ENCODE peak calls at places on chromosome 4, in nine cellular contexts. G, K, M, I, P, D, V, B and R are unnamed samples.

GRCh38 chr4:151730003-151730559 is 30.7 kb downstream of the GATB start:
- DNase-seq in G (no peak), K (no peak), M (peak; percentile 60), I (peak; percentile 72), P (no peak), D (no peak), V (no peak), B (no peak), R (no peak)

GRCh38 chr4:139887962-139888735 is 222.5 kb downstream of the MGST2 start:
- DNase-seq in G (no peak), K (no peak), M (no peak), I (no peak), P (peak; percentile 50), D (peak; percentile 31), V (no peak), B (peak; percentile 33), R (no peak)

GRCh38 chr4:38753021-38753806 is 29.6 kb downstream of the TLR10 start:
- DNase-seq in G (no peak), K (no peak), M (peak; percentile 20), I (no peak), P (peak; percentile 6), D (no peak), V (no peak), B (peak; percentile 47), R (no peak)

GRCh38 chr4:2662598-2662997 is 93.5 kb downstream of the TNIP2 start:
- DNase-seq in G (no peak), K (no peak), M (no peak), I (no peak), P (no peak), D (no peak), V (no peak), B (no peak), R (no peak)

GRCh38 chr4:37890501-37891220 is at the start of gene TBC1D1:
- DNase-seq in G (peak; percentile 77), K (no peak), M (peak; percentile 13), I (peak; percentile 66), P (no peak), D (peak; percentile 72), V (peak; percentile 15), B (peak; percentile 75), R (peak; percentile 3)

GRCh38 chr4:5812506-5813229 is 80.2 kb downstream of the CRMP1 start:
- DNase-seq in G (peak; percentile 73), K (no peak), M (peak; percentile 57), I (peak; percentile 66), P (peak; percentile 33), D (peak; percentile 69), V (no peak), B (peak; percentile 66), R (no peak)

GRCh38 chr4:114015444-114015899 is 36.0 kb upstream of the ARSJ start:
- DNase-seq in G (no peak), K (no peak), M (no peak), I (no peak), P (no peak), D (no peak), V (no peak), B (no peak), R (no peak)

GRCh38 chr4:181687116-181687515 is 556.1 kb upstream of the TENM3 start:
- DNase-seq in G (no peak), K (no peak), M (no peak), I (no peak), P (no peak), D (no peak), V (no peak), B (no peak), R (no peak)

GRCh38 chr4:33386761-33387160 is 2666.6 kb downstream of the PCDH7 start:
- DNase-seq in G (no peak), K (no peak), M (no peak), I (no peak), P (no peak), D (peak; percentile 4), V (no peak), B (no peak), R (no peak)

GRCh38 chr4:71941001-71941400 is 90.8 kb upstream of the NPFFR2 start:
- DNase-seq in G (peak; percentile 8), K (no peak), M (no peak), I (peak; percentile 37), P (peak; percentile 6), D (peak; percentile 11), V (no peak), B (peak; percentile 6), R (no peak)

GRCh38 chr4:140071806-140072205 is 82.2 kb downstream of the MAML3 start:
- DNase-seq in G (peak; percentile 45), K (peak; percentile 69), M (no peak), I (peak; percentile 50), P (no peak), D (peak; percentile 36), V (peak; percentile 42), B (no peak), R (peak; percentile 47)

GRCh38 chr4:102620697-102621497 is 119.7 kb downstream of the NFKB1 start:
- DNase-seq in G (peak; percentile 38), K (no peak), M (peak; percentile 32), I (peak; percentile 95), P (peak; percentile 39), D (peak; percentile 32), V (no peak), B (peak; percentile 88), R (no peak)

GRCh38 chr4:25856756-25857155 is 6.0 kb downstream of the SEL1L3 start:
- DNase-seq in G (no peak), K (no peak), M (no peak), I (no peak), P (no peak), D (no peak), V (no peak), B (no peak), R (no peak)

GRCh38 chr4:6873792-6874461 is 35.7 kb upstream of the TBC1D14 start:
- DNase-seq in G (peak; percentile 75), K (peak; percentile 75), M (no peak), I (peak; percentile 73), P (peak; percentile 25), D (peak; percentile 71), V (peak; percentile 69), B (peak; percentile 76), R (peak; percentile 72)

GRCh38 chr4:180717451-180717850 is 1525.8 kb upstream of the TENM3 start:
- DNase-seq in G (no peak), K (no peak), M (no peak), I (no peak), P (no peak), D (no peak), V (no peak), B (no peak), R (no peak)

GRCh38 chr4:169270810-169271691 is at the start of gene SH3RF1:
- DNase-seq in G (peak; percentile 89), K (peak; percentile 60), M (peak; percentile 52), I (peak; percentile 85), P (peak; percentile 43), D (peak; percentile 86), V (no peak), B (peak; percentile 18), R (no peak)